ENCODE peak calls at places on chromosome 10, in ten cellular contexts. V is HL-60, S is dorsolateral prefrontal cortex, M is body of pancreas, H is endothelial cell, E is A673, C is RWPE1, Y is fibroblast of the aortic adventitia, A is MCF 10A, U is Panc1. Q is an unnamed sample.

GRCh38 chr10:78332699-78333098 is 299.0 kb downstream of the RPS24 start:
- DNase-seq in V (no peak), S (no peak), M (no peak), H (no peak), E (no peak), C (no peak), Y (no peak), A (no peak), U (no peak), Q (no peak)

GRCh38 chr10:121521794-121522556 is 76.3 kb downstream of the FGFR2 start:
- DNase-seq in V (no peak), S (no peak), M (no peak), H (no peak), E (no peak), C (no peak), Y (no peak), A (no peak), U (no peak), Q (no peak)

GRCh38 chr10:80670774-80671173 is 133.1 kb downstream of the SH2D4B start:
- DNase-seq in V (no peak), S (no peak), M (no peak), H (no peak), E (no peak), C (no peak), Y (no peak), A (no peak), U (no peak), Q (no peak)

GRCh38 chr10:111175786-111176185 is 99.0 kb downstream of the ADRA2A start:
- DNase-seq in V (no peak), S (no peak), M (no peak), H (peak; percentile 7), E (no peak), C (no peak), Y (no peak), A (no peak), U (no peak), Q (peak; percentile 49)

GRCh38 chr10:24974978-24975377 is 22.6 kb upstream of the PRTFDC1 start:
- DNase-seq in V (no peak), S (no peak), M (peak; percentile 30), H (no peak), E (no peak), C (no peak), Y (peak; percentile 99), A (peak; percentile 67), U (no peak), Q (no peak)

GRCh38 chr10:108104697-108105096 is 940.2 kb upstream of the SORCS1 start:
- DNase-seq in V (no peak), S (no peak), M (no peak), H (no peak), E (no peak), C (no peak), Y (no peak), A (no peak), U (no peak), Q (no peak)

GRCh38 chr10:109912335-109913282 is 10.7 kb downstream of the XPNPEP1 start:
- DNase-seq in V (no peak), S (no peak), M (no peak), H (no peak), E (no peak), C (peak; percentile 89), Y (peak; percentile 91), A (peak; percentile 83), U (no peak), Q (no peak)

GRCh38 chr10:15745748-15746147 is 26.0 kb upstream of the ITGA8 start:
- DNase-seq in V (no peak), S (no peak), M (no peak), H (no peak), E (no peak), C (no peak), Y (peak; percentile 95), A (no peak), U (no peak), Q (no peak)

GRCh38 chr10:67725567-67725966 is 29.6 kb upstream of the CTNNA3 start:
- DNase-seq in V (no peak), S (no peak), M (no peak), H (no peak), E (no peak), C (no peak), Y (no peak), A (no peak), U (no peak), Q (no peak)

GRCh38 chr10:100019824-100020160 is 10.0 kb upstream of the DNMBP start:
- DNase-seq in V (no peak), S (no peak), M (no peak), H (no peak), E (no peak), C (no peak), Y (peak; percentile 46), A (no peak), U (no peak), Q (no peak)

GRCh38 chr10:124512600-124512999 is 51.0 kb downstream of the LHPP start:
- DNase-seq in V (no peak), S (no peak), M (no peak), H (no peak), E (no peak), C (no peak), Y (no peak), A (no peak), U (no peak), Q (no peak)

GRCh38 chr10:124511205-124512039 is 49.8 kb downstream of the LHPP start:
- DNase-seq in V (no peak), S (no peak), M (peak; percentile 2), H (no peak), E (no peak), C (no peak), Y (no peak), A (no peak), U (no peak), Q (no peak)

GRCh38 chr10:124509836-124510535 is 48.4 kb downstream of the LHPP start:
- DNase-seq in V (no peak), S (no peak), M (no peak), H (no peak), E (no peak), C (no peak), Y (no peak), A (no peak), U (no peak), Q (no peak)

GRCh38 chr10:124510536-124511158 is 49.0 kb downstream of the LHPP start:
- DNase-seq in V (no peak), S (no peak), M (no peak), H (no peak), E (no peak), C (no peak), Y (no peak), A (peak; percentile 35), U (no peak), Q (no peak)

GRCh38 chr10:124512040-124512428 is 50.4 kb downstream of the LHPP start:
- DNase-seq in V (no peak), S (no peak), M (no peak), H (no peak), E (no peak), C (no peak), Y (no peak), A (no peak), U (no peak), Q (no peak)
- TF ChIP-seq CTCF in V (no peak), S (no peak), M (no peak), H (no peak), E (no peak), C (no peak), Y (no peak), A (no peak), U (no peak), Q (no peak)

GRCh38 chr10:71962915-71963314 is 1.3 kb upstream of the CHST3 start:
- DNase-seq in V (no peak), S (no peak), M (no peak), H (no peak), E (no peak), C (no peak), Y (no peak), A (no peak), U (no peak), Q (no peak)

GRCh38 chr10:71961831-71962230 is 2.4 kb upstream of the CHST3 start:
- DNase-seq in V (no peak), S (no peak), M (no peak), H (no peak), E (no peak), C (no peak), Y (no peak), A (no peak), U (no peak), Q (no peak)

GRCh38 chr10:71952745-71953144 is 11.4 kb upstream of the CHST3 start:
- DNase-seq in V (no peak), S (no peak), M (no peak), H (no peak), E (no peak), C (no peak), Y (no peak), A (no peak), U (no peak), Q (no peak)

GRCh38 chr10:71959526-71959925 is 4.7 kb upstream of the CHST3 start:
- DNase-seq in V (no peak), S (no peak), M (no peak), H (no peak), E (no peak), C (no peak), Y (no peak), A (no peak), U (no peak), Q (no peak)

GRCh38 chr10:71957546-71958275 is 6.5 kb upstream of the CHST3 start:
- DNase-seq in V (no peak), S (no peak), M (no peak), H (no peak), E (peak; percentile 37), C (no peak), Y (peak; percentile 14), A (no peak), U (no peak), Q (no peak)
- TF ChIP-seq CTCF in V (no peak), S (no peak), M (no peak), H (no peak), E (peak; percentile 41), C (no peak), Y (no peak), A (no peak), U (no peak), Q (no peak)

DNA sequence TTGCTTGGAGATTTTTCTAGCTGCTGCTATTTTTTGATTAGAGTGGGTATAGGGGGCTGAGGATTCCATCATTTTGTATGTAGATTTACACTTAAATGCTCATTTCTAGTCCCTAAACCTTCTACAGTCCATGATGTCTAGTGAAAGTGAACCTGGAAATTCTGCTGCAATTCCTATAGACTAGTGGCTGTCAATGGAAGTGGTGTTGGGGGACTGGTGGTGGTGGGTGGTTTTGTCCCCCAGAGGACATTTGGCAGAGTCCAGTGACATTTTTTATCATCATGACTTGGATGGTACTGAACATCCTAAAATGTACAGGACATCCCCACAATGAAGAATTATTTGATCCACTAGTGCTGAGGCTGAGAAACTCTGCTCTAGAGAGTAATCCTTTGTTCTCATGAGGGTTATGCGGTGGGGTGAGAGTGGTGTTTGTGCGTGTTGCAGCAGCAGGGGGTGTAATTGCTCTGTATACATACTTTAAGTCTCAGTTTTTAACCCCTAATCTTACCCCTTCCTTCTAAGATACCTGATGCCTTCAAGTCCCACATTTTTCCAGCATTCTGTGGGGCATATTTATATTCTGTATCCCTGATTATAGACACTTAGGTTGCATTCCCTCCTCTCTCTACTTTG is 35.0 kb downstream of the KIF11 start:
- DNase-seq in V (no peak), S (no peak), M (no peak), H (no peak), E (peak; percentile 59), C (no peak), Y (peak; percentile 9), A (no peak), U (no peak), Q (no peak)
- TF ChIP-seq CTCF in V (no peak), S (no peak), M (no peak), H (no peak), E (no peak), C (no peak), Y (peak; percentile 1), A (no peak), U (no peak), Q (no peak)

GRCh38 chr10:56728349-56728748 is 367.3 kb upstream of the ZWINT start:
- DNase-seq in V (no peak), S (no peak), M (no peak), H (no peak), E (no peak), C (no peak), Y (no peak), A (no peak), U (no peak), Q (no peak)
- TF ChIP-seq CTCF in V (no peak), S (no peak), M (no peak), H (no peak), E (no peak), C (no peak), Y (no peak), A (no peak), U (no peak), Q (no peak)